ENCODE peak calls at places on chromosome 10, in six cellular contexts. L is AG09309, C is right atrium auricular region, K is OCI-LY7, U is GM12864, S is colonic mucosa. J is an unnamed sample.

GRCh38 chr10:112026438-112026837 is 157.1 kb downstream of the GPAM start:
- DNase-seq in L (no peak), C (no peak), K (no peak), U (no peak), S (no peak), J (no peak)

GRCh38 chr10:121070257-121070656 is 219.1 kb downstream of the WDR11 start:
- DNase-seq in L (no peak), C (no peak), K (peak), U (no peak), S (peak), J (no peak)

GRCh38 chr10:91354166-91354565 is 56.0 kb upstream of the HECTD2 start:
- DNase-seq in L (no peak), C (no peak), K (no peak), U (no peak), S (no peak), J (no peak)

GRCh38 chr10:55668326-55668922 is 692.6 kb downstream of the ZWINT start:
- DNase-seq in L (no peak), C (no peak), K (peak), U (no peak), S (no peak), J (no peak)

GRCh38 chr10:99234739-99235468 is 748 bp downstream of the HPSE2 start:
- DNase-seq in L (no peak), C (no peak), K (no peak), U (no peak), S (no peak), J (no peak)

GRCh38 chr10:82942572-82943091 is 1067.6 kb downstream of the NRG3 start:
- DNase-seq in L (peak), C (no peak), K (no peak), U (no peak), S (no peak), J (no peak)

GRCh38 chr10:69056129-69056528 is 31.8 kb upstream of the SRGN start:
- DNase-seq in L (no peak), C (no peak), K (no peak), U (no peak), S (no peak), J (no peak)

GRCh38 chr10:97499561-97500296 is 1.0 kb downstream of the UBTD1 start:
- DNase-seq in L (no peak), C (peak), K (no peak), U (no peak), S (peak), J (no peak)

GRCh38 chr10:101071266-101071884 is 9.6 kb downstream of the KAZALD1 start:
- DNase-seq in L (no peak), C (peak), K (peak), U (no peak), S (no peak), J (no peak)

GRCh38 chr10:101071885-101072433 is 10.2 kb downstream of the KAZALD1 start:
- DNase-seq in L (no peak), C (no peak), K (no peak), U (no peak), S (no peak), J (no peak)

GRCh38 chr10:101075775-101076174 is 14.0 kb downstream of the KAZALD1 start:
- DNase-seq in L (no peak), C (no peak), K (peak), U (no peak), S (no peak), J (no peak)

GRCh38 chr10:101072923-101073322 is 11.1 kb downstream of the KAZALD1 start:
- DNase-seq in L (no peak), C (no peak), K (no peak), U (no peak), S (no peak), J (no peak)

GRCh38 chr10:101073631-101074030 is 11.8 kb downstream of the KAZALD1 start:
- DNase-seq in L (no peak), C (no peak), K (no peak), U (no peak), S (no peak), J (no peak)
- TF ChIP-seq CTCF in L (no peak), C (no peak), K (no peak), U (no peak), S (no peak), J (no peak)

DNA sequence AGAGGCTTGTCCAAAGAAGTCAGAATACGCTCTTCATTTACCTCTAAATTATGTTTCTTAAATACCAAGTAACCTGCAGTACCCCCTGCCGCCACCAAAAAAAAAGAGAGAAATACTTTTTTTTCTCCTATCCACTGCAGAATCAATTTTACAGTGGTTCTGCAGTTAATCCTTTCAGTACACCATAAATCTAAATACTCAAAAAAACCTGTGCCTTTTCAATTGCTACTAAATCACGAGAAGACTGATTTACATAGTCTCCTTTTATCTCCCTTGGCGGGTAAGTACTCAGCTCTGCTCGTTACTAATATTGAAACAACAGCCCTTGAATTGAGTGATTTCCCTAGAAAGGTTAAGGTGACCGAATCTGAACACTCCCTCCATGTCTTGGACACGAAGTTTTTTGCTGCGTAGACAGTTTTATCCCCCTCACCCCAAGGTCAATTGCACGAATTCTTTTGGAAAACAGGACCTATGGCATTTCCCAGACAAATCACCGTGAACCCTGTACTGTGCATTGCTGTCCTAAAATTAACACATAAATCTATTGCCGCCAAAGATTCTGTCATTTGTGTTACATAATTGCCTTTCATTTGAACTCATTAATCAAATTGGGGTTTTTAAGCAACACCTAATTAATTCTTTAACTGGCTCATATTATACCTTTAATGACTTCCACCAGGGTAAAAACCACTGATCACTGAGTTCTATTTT is 517 bp upstream of the VIM start:
- DNase-seq in L (no peak), C (no peak), K (peak), U (no peak), S (no peak), J (peak)
- TF ChIP-seq CTCF in L (peak), C (peak), K (peak), U (peak), S (peak), J (peak)

DNA sequence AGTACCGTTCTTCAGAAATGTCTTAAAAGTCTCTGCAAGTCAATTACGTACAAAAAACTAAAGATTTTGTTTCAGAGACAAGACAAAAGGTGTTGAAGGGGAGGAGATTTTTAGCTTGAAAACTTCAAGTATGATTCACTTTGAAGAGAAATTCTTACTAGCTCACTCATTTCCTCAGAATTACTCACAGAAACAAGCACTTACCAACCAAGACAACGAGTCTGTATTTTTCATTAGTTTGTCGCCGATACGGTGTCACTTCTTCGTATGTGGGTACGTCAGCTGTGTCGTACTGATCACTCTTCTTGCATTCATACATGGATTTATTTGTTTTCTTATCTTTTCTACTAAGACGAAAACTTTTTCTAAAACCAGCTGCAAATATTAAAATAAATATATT is 90.6 kb upstream of the ODAD2 start:
- DNase-seq in L (peak), C (no peak), K (no peak), U (no peak), S (no peak), J (no peak)
- TF ChIP-seq CTCF in L (no peak), C (no peak), K (no peak), U (no peak), S (no peak), J (no peak)

DNA sequence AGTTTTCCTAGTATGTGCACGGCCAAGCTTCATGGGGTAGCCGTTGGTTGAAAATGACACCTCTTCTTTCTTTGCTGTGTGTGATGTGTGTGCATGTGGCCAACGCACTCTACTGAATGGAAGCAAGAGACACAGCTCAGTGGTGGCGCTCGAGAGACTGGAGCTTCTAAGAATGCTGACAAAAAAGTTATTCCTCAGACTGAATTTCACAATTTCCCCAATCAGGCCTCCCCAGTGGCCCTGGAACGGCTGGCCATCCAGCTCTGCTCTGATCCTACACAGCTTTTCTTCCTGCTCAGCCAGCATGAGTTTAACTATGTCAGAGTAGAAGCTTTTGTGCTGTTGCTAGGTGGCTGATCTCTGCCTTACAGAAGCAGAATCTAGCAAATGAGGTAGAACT is 186.7 kb upstream of the PLXDC2 start:
- DNase-seq in L (peak), C (peak), K (no peak), U (no peak), S (peak), J (no peak)
- TF ChIP-seq CTCF in L (no peak), C (no peak), K (no peak), U (no peak), S (no peak), J (no peak)

DNA sequence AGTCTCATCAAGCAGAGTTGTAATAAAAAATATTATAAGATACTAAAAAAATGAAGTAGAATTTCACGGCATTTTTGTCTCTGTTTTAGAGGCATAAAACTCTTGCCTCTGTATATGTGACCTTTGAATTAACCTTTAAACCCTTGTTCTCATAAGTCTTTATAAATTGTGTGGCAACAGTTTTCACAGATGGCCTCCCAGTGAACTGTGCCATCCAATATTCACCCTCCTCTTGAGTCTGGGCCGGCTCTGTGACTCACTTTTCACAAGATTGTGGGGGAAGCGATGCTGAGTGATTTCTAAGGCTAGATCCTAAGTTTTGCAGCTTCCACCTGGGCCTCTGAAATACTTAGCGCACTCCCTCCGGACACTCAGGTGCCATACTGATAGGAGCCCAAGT is 4.6 kb upstream of the USP6NL start:
- DNase-seq in L (no peak), C (no peak), K (no peak), U (no peak), S (no peak), J (no peak)
- TF ChIP-seq CTCF in L (no peak), C (no peak), K (no peak), U (no peak), S (no peak), J (no peak)

J was measured in GM06990.